ENCODE peak calls at places on chromosomes 13 and 19, in eight cellular contexts. E is amygdala; Y is body of pancreas; K is fibroblast of lung; G is activated CD4-positive, alpha-beta memory T cell treated with anti-CD3 and anti-CD28 coated beads, Interleukin-2, amount 10 ng/mL, durations not matched to agents 7 days and 5 days; U is cardiac fibroblast; A is AG10803; D is activated CD4-positive, CD25-positive, alpha-beta regulatory T cell treated with anti-CD3 and anti-CD28 coated beads, Interleukin-2, amount 50 U/mL, for 16 hours. Q is an unnamed sample.

GRCh38 chr13:103200118-103200885 is 134.1 kb upstream of the SLC10A2 start:
- DNase-seq in E (no peak), Y (no peak), K (no peak), G (no peak), U (no peak), A (no peak), D (no peak), Q (no peak)

GRCh38 chr19:8501547-8501946 is 893 bp downstream of the PRAM1 start:
- DNase-seq in E (no peak), Y (no peak), K (no peak), G (no peak), U (no peak), A (no peak), D (no peak), Q (no peak)

GRCh38 chr19:913080-913748 is at the start of gene R3HDM4:
- DNase-seq in E (no peak), Y (peak), K (peak), G (peak), U (peak), A (peak), D (peak), Q (no peak)

GRCh38 chr13:71902676-71903075 is 35.7 kb upstream of the DACH1 start:
- DNase-seq in E (no peak), Y (no peak), K (no peak), G (no peak), U (no peak), A (no peak), D (no peak), Q (no peak)

GRCh38 chr19:17886515-17886914 is 14.8 kb downstream of the SLC5A5 start:
- DNase-seq in E (no peak), Y (no peak), K (no peak), G (no peak), U (no peak), A (no peak), D (no peak), Q (no peak)

GRCh38 chr19:46287585-46287984 is 9.3 kb upstream of the HIF3A start:
- DNase-seq in E (no peak), Y (no peak), K (peak), G (no peak), U (no peak), A (no peak), D (no peak), Q (no peak)

GRCh38 chr13:108494991-108495661 is 134.3 kb upstream of the MYO16 start:
- DNase-seq in E (no peak), Y (no peak), K (peak), G (no peak), U (no peak), A (no peak), D (no peak), Q (peak)

GRCh38 chr13:98706446-98707110 is 45.9 kb downstream of the SLC15A1 start:
- DNase-seq in E (no peak), Y (no peak), K (no peak), G (no peak), U (no peak), A (no peak), D (no peak), Q (no peak)

GRCh38 chr19:21221653-21222052 is 79.8 kb downstream of the ZNF431 start:
- DNase-seq in E (no peak), Y (no peak), K (no peak), G (no peak), U (no peak), A (peak), D (no peak), Q (no peak)

GRCh38 chr19:47445937-47446402 is 25.7 kb downstream of the SLC8A2 start:
- DNase-seq in E (no peak), Y (peak), K (no peak), G (peak), U (peak), A (peak), D (peak), Q (no peak)

GRCh38 chr19:11420429-11420893 is 1.3 kb upstream of the RGL3 start:
- DNase-seq in E (no peak), Y (no peak), K (peak), G (no peak), U (peak), A (peak), D (no peak), Q (no peak)

GRCh38 chr19:14149509-14149994 is 13.2 kb upstream of the ASF1B start:
- DNase-seq in E (no peak), Y (no peak), K (peak), G (peak), U (peak), A (peak), D (peak), Q (peak)